ENCODE peak calls at places on chromosomes 4 and X, in four cellular contexts. One of them, this sample, is unnamed.
A peak's percentile ranks its signal among the peaks of the same experiment; 100 is the strongest.

GRCh38 chrX:43970528-43970927 is 2.7 kb downstream of the NDP start:
- DNase-seq in HepG2: no peak
- DNase-seq in K562: no peak
- DNase-seq in GM12878: no peak
- DNase-seq in this sample: no peak

GRCh38 chrX:100994352-100995281 is 25.1 kb downstream of the ARL13A start:
- DNase-seq in HepG2: peak; percentile 72
- DNase-seq in K562: peak; percentile 28
- DNase-seq in GM12878: peak; percentile 8
- DNase-seq in this sample: no peak

GRCh38 chr4:147299205-147299604 is 181.7 kb upstream of the EDNRA start:
- DNase-seq in HepG2: no peak
- DNase-seq in K562: no peak
- DNase-seq in GM12878: no peak
- DNase-seq in this sample: no peak

GRCh38 chr4:153205757-153206156 is 1.5 kb downstream of the TRIM2 start:
- DNase-seq in HepG2: no peak
- DNase-seq in K562: no peak
- DNase-seq in GM12878: no peak
- DNase-seq in this sample: no peak

GRCh38 chrX:108511721-108512120 is 72.1 kb downstream of the COL4A5 start:
- DNase-seq in HepG2: no peak
- DNase-seq in K562: no peak
- DNase-seq in GM12878: no peak
- DNase-seq in this sample: no peak

GRCh38 chr4:155371432-155372043 is 5.2 kb downstream of the MAP9 start:
- DNase-seq in HepG2: no peak
- DNase-seq in K562: no peak
- DNase-seq in GM12878: no peak
- DNase-seq in this sample: no peak

GRCh38 chrX:3820170-3820569 is 106.7 kb upstream of the PRKX start:
- DNase-seq in HepG2: no peak
- DNase-seq in K562: no peak
- DNase-seq in GM12878: no peak
- DNase-seq in this sample: no peak

GRCh38 chrX:43557792-43558191 is 98.3 kb upstream of the MAOA start:
- DNase-seq in HepG2: peak; percentile 31
- DNase-seq in K562: peak; percentile 38
- DNase-seq in GM12878: peak; percentile 23
- DNase-seq in this sample: peak; percentile 46

GRCh38 chr4:128525939-128526630 is 238.5 kb upstream of the PGRMC2 start:
- DNase-seq in HepG2: no peak
- DNase-seq in K562: no peak
- DNase-seq in GM12878: no peak
- DNase-seq in this sample: no peak

GRCh38 chr4:100174985-100175383 is 15.3 kb downstream of the DDIT4L start:
- DNase-seq in HepG2: no peak
- DNase-seq in K562: no peak
- DNase-seq in GM12878: no peak
- DNase-seq in this sample: no peak

GRCh38 chrX:23935116-23935515 is 27.3 kb downstream of the CXorf58 start:
- DNase-seq in HepG2: no peak
- DNase-seq in K562: no peak
- DNase-seq in GM12878: no peak
- DNase-seq in this sample: no peak

GRCh38 chr4:187908079-187908501 is 87.5 kb upstream of the ZFP42 start:
- DNase-seq in HepG2: no peak
- DNase-seq in K562: no peak
- DNase-seq in GM12878: no peak
- DNase-seq in this sample: no peak

GRCh38 chrX:21355831-21356230 is 18.4 kb upstream of the CNKSR2 start:
- DNase-seq in HepG2: no peak
- DNase-seq in K562: no peak
- DNase-seq in GM12878: no peak
- DNase-seq in this sample: no peak

GRCh38 chr4:159764343-159764952 is 661.6 kb downstream of the RAPGEF2 start:
- DNase-seq in HepG2: peak; percentile 31
- DNase-seq in K562: peak; percentile 3
- DNase-seq in GM12878: no peak
- DNase-seq in this sample: peak; percentile 49

GRCh38 chr4:76074468-76074867 is at the start of gene ART3:
- DNase-seq in HepG2: no peak
- DNase-seq in K562: no peak
- DNase-seq in GM12878: no peak
- DNase-seq in this sample: no peak

GRCh38 chrX:73832319-73832718 is 269.3 kb downstream of the CHIC1 start:
- DNase-seq in HepG2: no peak
- DNase-seq in K562: no peak
- DNase-seq in GM12878: no peak
- DNase-seq in this sample: no peak

GRCh38 chr4:189117426-189117825 is 823.2 kb upstream of the FRG1 start:
- DNase-seq in HepG2: no peak
- DNase-seq in K562: no peak
- DNase-seq in GM12878: no peak
- DNase-seq in this sample: no peak

GRCh38 chrX:21745756-21746155 is 12.2 kb downstream of the SMPX start:
- DNase-seq in HepG2: no peak
- DNase-seq in K562: peak; percentile 23
- DNase-seq in GM12878: no peak
- DNase-seq in this sample: peak; percentile 28

GRCh38 chr4:156390599-156391296 is 437.1 kb upstream of the CTSO start:
- DNase-seq in HepG2: no peak
- DNase-seq in K562: no peak
- DNase-seq in GM12878: no peak
- DNase-seq in this sample: no peak

GRCh38 chr4:118865091-118865708 is 23.5 kb upstream of the SYNPO2 start:
- DNase-seq in HepG2: peak; percentile 56
- DNase-seq in K562: no peak
- DNase-seq in GM12878: no peak
- DNase-seq in this sample: peak; percentile 77

GRCh38 chr4:156347412-156348075 is 393.9 kb upstream of the CTSO start:
- DNase-seq in HepG2: no peak
- DNase-seq in K562: no peak
- DNase-seq in GM12878: no peak
- DNase-seq in this sample: no peak

GRCh38 chr4:157768419-157768818 is 404.4 kb downstream of the GASK1B start:
- DNase-seq in HepG2: no peak
- DNase-seq in K562: no peak
- DNase-seq in GM12878: no peak
- DNase-seq in this sample: no peak

DNA sequence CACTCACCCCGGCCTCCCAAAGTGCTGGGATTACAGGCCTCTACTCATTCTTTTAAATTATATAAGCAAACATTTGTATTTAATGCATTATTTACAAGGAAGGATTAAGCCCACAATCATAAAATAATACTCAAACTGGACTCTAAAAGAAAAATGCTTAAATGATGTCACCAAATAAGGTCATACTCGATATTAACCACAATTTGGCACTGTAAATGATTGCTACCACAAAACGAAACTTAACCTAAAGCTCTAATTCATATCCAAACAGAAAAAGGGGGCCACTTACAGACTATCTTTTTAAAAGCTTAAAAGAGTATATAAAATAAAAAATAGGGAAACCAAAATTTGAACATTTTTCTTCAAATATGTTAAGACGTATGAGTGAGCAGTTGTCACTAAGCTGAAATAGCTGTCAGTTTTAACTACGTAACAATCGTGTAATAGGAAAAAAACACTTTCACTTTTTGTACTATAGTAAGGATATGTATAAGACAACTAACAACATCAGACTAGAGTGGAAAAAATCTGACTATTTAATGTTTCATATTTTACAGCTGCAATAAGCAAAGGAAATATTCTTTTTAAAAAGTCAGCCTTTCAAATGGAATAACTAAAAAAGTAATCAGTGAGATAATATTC is 108.2 kb upstream of the GPR34 start:
- DNase-seq in HepG2: no peak
- DNase-seq in K562: no peak
- DNase-seq in GM12878: no peak
- DNase-seq in this sample: no peak
- TF ChIP-seq FOXM1 in HepG2: no peak
- TF ChIP-seq FOXM1 in K562: no peak
- TF ChIP-seq FOXM1 in GM12878: no peak
- TF ChIP-seq FOXM1 in this sample: no peak

GRCh38 chr4:151629097-151629783 is 131.6 kb downstream of the GATB start:
- DNase-seq in HepG2: no peak
- DNase-seq in K562: no peak
- DNase-seq in GM12878: no peak
- DNase-seq in this sample: no peak
- TF ChIP-seq SP1 in HepG2: no peak
- TF ChIP-seq SP1 in K562: no peak
- TF ChIP-seq SP1 in GM12878: no peak
- TF ChIP-seq SP1 in this sample: no peak

DNA sequence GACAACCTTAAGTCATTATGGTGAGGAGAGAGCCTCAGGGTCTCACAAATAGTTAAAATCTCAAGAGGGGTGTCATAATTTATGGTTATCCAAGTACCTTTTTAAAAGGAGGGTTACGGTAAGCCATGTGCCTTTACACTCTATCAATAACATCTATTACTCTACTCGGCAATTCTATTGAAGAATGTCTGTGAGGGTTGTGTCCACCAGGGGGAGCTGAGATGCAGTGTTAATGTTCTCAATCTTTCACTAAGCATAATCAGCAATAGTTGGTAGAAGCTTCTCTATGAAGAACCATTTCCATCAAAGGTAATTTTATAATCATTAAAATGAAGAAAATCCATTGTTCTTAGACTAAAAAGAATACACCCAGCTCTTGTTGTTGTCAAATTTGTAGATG is 457.4 kb downstream of the CENPC start:
- DNase-seq in HepG2: peak; percentile 27
- DNase-seq in K562: peak; percentile 34
- DNase-seq in GM12878: no peak
- DNase-seq in this sample: peak; percentile 14
- TF ChIP-seq FOXM1 in HepG2: no peak
- TF ChIP-seq FOXM1 in K562: no peak
- TF ChIP-seq FOXM1 in GM12878: no peak
- TF ChIP-seq FOXM1 in this sample: no peak

GRCh38 chr4:110850461-110851447 is 227.9 kb upstream of the PITX2 start:
- DNase-seq in HepG2: no peak
- DNase-seq in K562: no peak
- DNase-seq in GM12878: no peak
- DNase-seq in this sample: peak; percentile 16
- TF ChIP-seq SP1 in HepG2: no peak
- TF ChIP-seq SP1 in K562: no peak
- TF ChIP-seq SP1 in GM12878: no peak
- TF ChIP-seq SP1 in this sample: no peak

GRCh38 chrX:20267599-20267923 is 852 bp upstream of the RPS6KA3 start:
- DNase-seq in HepG2: no peak
- DNase-seq in K562: no peak
- DNase-seq in GM12878: no peak
- DNase-seq in this sample: no peak

GRCh38 chrX:20266810-20267598 is at the start of gene RPS6KA3:
- DNase-seq in HepG2: peak; percentile 71
- DNase-seq in K562: peak; percentile 90
- DNase-seq in GM12878: peak; percentile 44
- DNase-seq in this sample: peak; percentile 80

GRCh38 chrX:20269848-20270556 is 3.3 kb upstream of the RPS6KA3 start:
- DNase-seq in HepG2: no peak
- DNase-seq in K562: no peak
- DNase-seq in GM12878: no peak
- DNase-seq in this sample: no peak

GRCh38 chrX:20265726-20266681 is 705 bp downstream of the RPS6KA3 start:
- DNase-seq in HepG2: no peak
- DNase-seq in K562: peak; percentile 15
- DNase-seq in GM12878: no peak
- DNase-seq in this sample: peak; percentile 22

GRCh38 chrX:20267924-20268701 is 1.4 kb upstream of the RPS6KA3 start:
- DNase-seq in HepG2: no peak
- DNase-seq in K562: peak; percentile 8
- DNase-seq in GM12878: no peak
- DNase-seq in this sample: no peak
- TF ChIP-seq FOXM1 in HepG2: no peak
- TF ChIP-seq FOXM1 in K562: no peak
- TF ChIP-seq FOXM1 in GM12878: no peak
- TF ChIP-seq FOXM1 in this sample: no peak

GRCh38 chrX:69073721-69074120 is 91.5 kb downstream of the PJA1 start:
- DNase-seq in HepG2: no peak
- DNase-seq in K562: no peak
- DNase-seq in GM12878: no peak
- DNase-seq in this sample: no peak

GRCh38 chrX:69074726-69075125 is 90.5 kb downstream of the PJA1 start:
- DNase-seq in HepG2: no peak
- DNase-seq in K562: no peak
- DNase-seq in GM12878: no peak
- DNase-seq in this sample: no peak

GRCh38 chrX:69072486-69073006 is 92.7 kb downstream of the PJA1 start:
- DNase-seq in HepG2: no peak
- DNase-seq in K562: no peak
- DNase-seq in GM12878: no peak
- DNase-seq in this sample: no peak

GRCh38 chrX:69070949-69071650 is 94.2 kb downstream of the PJA1 start:
- DNase-seq in HepG2: no peak
- DNase-seq in K562: no peak
- DNase-seq in GM12878: no peak
- DNase-seq in this sample: no peak

DNA sequence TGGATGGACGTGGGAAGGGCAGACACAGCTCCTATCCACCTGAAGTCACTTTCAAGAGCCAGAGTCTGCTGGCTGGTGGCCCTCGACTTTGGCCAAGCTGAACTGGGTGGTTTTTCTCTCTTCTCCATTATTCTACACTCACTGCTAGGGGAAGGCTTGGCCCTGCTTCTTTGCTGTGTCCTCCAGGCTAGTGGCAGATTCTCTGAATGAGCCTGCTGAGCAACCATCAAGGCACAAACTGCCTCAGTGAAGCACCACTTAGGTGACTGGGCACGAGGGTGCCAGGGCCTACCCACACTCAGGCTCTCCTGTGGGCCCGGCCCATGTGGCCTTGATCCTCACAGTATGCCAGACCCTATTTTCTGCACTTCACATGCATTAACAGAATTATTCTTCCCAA is 92.0 kb downstream of the PJA1 start:
- DNase-seq in HepG2: no peak
- DNase-seq in K562: no peak
- DNase-seq in GM12878: no peak
- DNase-seq in this sample: no peak
- TF ChIP-seq SP1 in HepG2: no peak
- TF ChIP-seq SP1 in K562: no peak
- TF ChIP-seq SP1 in GM12878: no peak
- TF ChIP-seq SP1 in this sample: no peak

DNA sequence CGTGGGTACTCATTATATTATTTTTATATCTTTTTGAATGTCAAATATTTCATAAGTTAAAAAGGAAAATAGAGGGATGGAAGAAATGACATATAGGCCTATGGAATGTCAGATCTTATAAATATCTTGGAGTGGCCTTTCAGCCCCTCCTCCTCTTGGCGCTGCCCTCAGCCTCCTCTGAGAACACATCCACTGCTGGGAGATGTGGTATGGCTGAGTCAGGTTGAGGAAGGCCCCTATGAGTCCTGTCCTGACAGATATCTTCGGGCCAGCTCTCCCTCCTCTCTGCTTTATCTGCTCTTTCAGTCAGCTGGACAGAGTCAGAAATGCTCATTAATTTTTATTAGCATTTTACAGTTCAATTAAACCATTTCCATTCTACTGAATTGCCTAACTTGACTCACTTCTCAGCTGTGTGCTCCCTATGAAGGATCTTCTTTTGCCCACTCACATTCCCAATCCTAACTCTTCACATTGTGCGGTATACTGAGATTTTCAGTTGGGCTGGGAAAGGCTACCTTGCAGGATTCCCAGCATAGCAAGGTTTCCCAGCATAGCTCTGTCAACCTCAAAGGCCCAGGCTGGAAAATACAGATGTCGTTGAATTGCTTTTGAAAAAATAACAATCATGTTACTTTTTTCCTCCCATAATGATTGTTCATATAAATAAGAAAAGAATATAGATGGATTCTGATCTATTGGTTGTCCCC is 128.0 kb downstream of the ARHGEF9 start:
- DNase-seq in HepG2: no peak
- DNase-seq in K562: no peak
- DNase-seq in GM12878: no peak
- DNase-seq in this sample: no peak
- TF ChIP-seq FOXM1 in HepG2: no peak
- TF ChIP-seq FOXM1 in K562: no peak
- TF ChIP-seq FOXM1 in GM12878: no peak
- TF ChIP-seq FOXM1 in this sample: no peak